ENCODE peak calls at places on chromosomes 4 and X, in five cellular contexts. T, J, R, I and O are unnamed samples.

GRCh38 chr4:61531188-61531587 is 331.1 kb downstream of the ADGRL3 start:
- DNase-seq in T (no peak), J (no peak), R (no peak), I (no peak), O (no peak)

GRCh38 chr4:90528551-90528950 is 401.4 kb downstream of the CCSER1 start:
- DNase-seq in T (no peak), J (no peak), R (no peak), I (no peak), O (no peak)

GRCh38 chr4:158875455-158875854 is 106.6 kb downstream of the FNIP2 start:
- DNase-seq in T (no peak), J (no peak), R (no peak), I (no peak), O (no peak)

GRCh38 chr4:8536467-8536866 is 43.7 kb upstream of the GPR78 start:
- DNase-seq in T (no peak), J (no peak), R (no peak), I (no peak), O (no peak)

GRCh38 chr4:13601848-13602247 is 25.7 kb downstream of the BOD1L1 start:
- DNase-seq in T (no peak), J (no peak), R (no peak), I (no peak), O (no peak)

GRCh38 chr4:182917182-182918043 is at the start of gene DCTD:
- DNase-seq in T (peak), J (peak), R (peak), I (no peak), O (peak)

GRCh38 chr4:15755781-15756180 is 22.3 kb upstream of the CD38 start:
- DNase-seq in T (no peak), J (no peak), R (peak), I (no peak), O (peak)

GRCh38 chrX:151711154-151711553 is 4.7 kb upstream of the FATE1 start:
- DNase-seq in T (no peak), J (no peak), R (no peak), I (no peak), O (no peak)

GRCh38 chr4:140213736-140214135 is 59.8 kb upstream of the MAML3 start:
- DNase-seq in T (no peak), J (no peak), R (no peak), I (no peak), O (peak)

GRCh38 chr4:174222266-174222872 is 61.1 kb downstream of the FBXO8 start:
- DNase-seq in T (no peak), J (no peak), R (peak), I (no peak), O (no peak)

GRCh38 chr4:85761803-85762202 is 286.9 kb downstream of the ARHGAP24 start:
- DNase-seq in T (peak), J (peak), R (peak), I (no peak), O (no peak)

GRCh38 chr4:174521800-174522182 is 497 bp downstream of the HPGD start:
- DNase-seq in T (no peak), J (no peak), R (no peak), I (no peak), O (no peak)

GRCh38 chr4:122861544-122861943 is 34.9 kb downstream of the FGF2 start:
- DNase-seq in T (no peak), J (no peak), R (no peak), I (no peak), O (no peak)

GRCh38 chrX:16445166-16445752 is 204.7 kb upstream of the S100G start:
- DNase-seq in T (no peak), J (peak), R (peak), I (no peak), O (peak)